ENCODE peak calls at places on chromosomes 13 and 19, in four cellular contexts. One of them, this sample, is unnamed.
A peak's percentile ranks its signal among the peaks of the same experiment; 100 is the strongest.

GRCh38 chr13:51681037-51681678 is 96.9 kb downstream of the WDFY2 start:
- DNase-seq in cortex of kidney: no peak
- DNase-seq in fibroblast of lung: peak; percentile 89
- DNase-seq in posterior cingulate gyrus: no peak
- DNase-seq in this sample: no peak

GRCh38 chr13:20812890-20813289 is 39.1 kb upstream of the EEF1AKMT1 start:
- DNase-seq in cortex of kidney: no peak
- DNase-seq in fibroblast of lung: no peak
- DNase-seq in posterior cingulate gyrus: no peak
- DNase-seq in this sample: no peak

GRCh38 chr19:2491130-2491801 is 15.3 kb downstream of the GADD45B start:
- DNase-seq in cortex of kidney: no peak
- DNase-seq in fibroblast of lung: peak; percentile 92
- DNase-seq in posterior cingulate gyrus: no peak
- DNase-seq in this sample: peak; percentile 8

GRCh38 chr19:46297700-46298476 is 1.0 kb downstream of the HIF3A start:
- DNase-seq in cortex of kidney: no peak
- DNase-seq in fibroblast of lung: no peak
- DNase-seq in posterior cingulate gyrus: peak; percentile 32
- DNase-seq in this sample: no peak

GRCh38 chr13:111410232-111411021 is 90.0 kb downstream of the TEX29 start:
- DNase-seq in cortex of kidney: no peak
- DNase-seq in fibroblast of lung: no peak
- DNase-seq in posterior cingulate gyrus: no peak
- DNase-seq in this sample: no peak

GRCh38 chr13:102903659-102904407 is 58.0 kb downstream of the ERCC5 start:
- DNase-seq in cortex of kidney: no peak
- DNase-seq in fibroblast of lung: no peak
- DNase-seq in posterior cingulate gyrus: no peak
- DNase-seq in this sample: no peak

GRCh38 chr13:47801555-47801954 is 199.5 kb downstream of the SUCLA2 start:
- DNase-seq in cortex of kidney: no peak
- DNase-seq in fibroblast of lung: no peak
- DNase-seq in posterior cingulate gyrus: no peak
- DNase-seq in this sample: no peak

GRCh38 chr19:36916991-36917390 is 859 bp downstream of the ZNF568 start:
- DNase-seq in cortex of kidney: no peak
- DNase-seq in fibroblast of lung: peak; percentile 57
- DNase-seq in posterior cingulate gyrus: peak; percentile 28
- DNase-seq in this sample: no peak

GRCh38 chr13:46613409-46614049 is 60.6 kb downstream of the LRCH1 start:
- DNase-seq in cortex of kidney: no peak
- DNase-seq in fibroblast of lung: no peak
- DNase-seq in posterior cingulate gyrus: no peak
- DNase-seq in this sample: no peak

GRCh38 chr19:22935151-22935550 is 67.8 kb downstream of the ZNF728 start:
- DNase-seq in cortex of kidney: no peak
- DNase-seq in fibroblast of lung: no peak
- DNase-seq in posterior cingulate gyrus: no peak
- DNase-seq in this sample: no peak

GRCh38 chr13:110125157-110125556 is 181.8 kb downstream of the COL4A1 start:
- DNase-seq in cortex of kidney: no peak
- DNase-seq in fibroblast of lung: peak; percentile 64
- DNase-seq in posterior cingulate gyrus: no peak
- DNase-seq in this sample: no peak

GRCh38 chr19:1668048-1668338 is 15.6 kb upstream of the TCF3 start:
- DNase-seq in cortex of kidney: no peak
- DNase-seq in fibroblast of lung: no peak
- DNase-seq in posterior cingulate gyrus: no peak
- DNase-seq in this sample: no peak

GRCh38 chr13:101289764-101290163 is 126.5 kb downstream of the NALCN start:
- DNase-seq in cortex of kidney: no peak
- DNase-seq in fibroblast of lung: peak; percentile 80
- DNase-seq in posterior cingulate gyrus: peak; percentile 79
- DNase-seq in this sample: peak; percentile 88

GRCh38 chr13:43196750-43197149 is 173.4 kb downstream of the DNAJC15 start:
- DNase-seq in cortex of kidney: no peak
- DNase-seq in fibroblast of lung: no peak
- DNase-seq in posterior cingulate gyrus: no peak
- DNase-seq in this sample: no peak

GRCh38 chr13:35840991-35841604 is 290.1 kb downstream of the DCLK1 start:
- DNase-seq in cortex of kidney: no peak
- DNase-seq in fibroblast of lung: peak; percentile 45
- DNase-seq in posterior cingulate gyrus: no peak
- DNase-seq in this sample: no peak

GRCh38 chr13:75124415-75124814 is 357.6 kb downstream of the TBC1D4 start:
- DNase-seq in cortex of kidney: no peak
- DNase-seq in fibroblast of lung: no peak
- DNase-seq in posterior cingulate gyrus: no peak
- DNase-seq in this sample: no peak

GRCh38 chr19:4051175-4052101 is 15.3 kb downstream of the ZBTB7A start:
- DNase-seq in cortex of kidney: no peak
- DNase-seq in fibroblast of lung: peak; percentile 55
- DNase-seq in posterior cingulate gyrus: no peak
- DNase-seq in this sample: no peak

This sample was measured in NCI-H748 treated with DMSO at 0.1 percent for 48 hours.